ENCODE peak calls at places on chromosomes 3 and 15, in five cellular contexts. G, Z, U, K and Y are unnamed samples.
A peak's percentile ranks its signal among the peaks of the same experiment; 100 is the strongest.

GRCh38 chr3:152244156-152244888 is 24.4 kb upstream of the MBNL1 start:
- DNase-seq in G (no peak), Z (no peak), U (no peak), K (no peak), Y (no peak)

GRCh38 chr15:45376300-45376928 is 1.9 kb downstream of the GATM start:
- DNase-seq in G (no peak), Z (no peak), U (no peak), K (no peak), Y (no peak)

GRCh38 chr3:179745109-179745508 is 92.3 kb downstream of the USP13 start:
- DNase-seq in G (no peak), Z (no peak), U (no peak), K (no peak), Y (no peak)

GRCh38 chr15:23846218-23846617 is 159.1 kb upstream of the NDN start:
- DNase-seq in G (no peak), Z (no peak), U (no peak), K (no peak), Y (no peak)

GRCh38 chr3:175818811-175819464 is 959.8 kb downstream of the NAALADL2 start:
- DNase-seq in G (no peak), Z (no peak), U (no peak), K (no peak), Y (no peak)

GRCh38 chr3:143183668-143183970 is 64.0 kb downstream of the CHST2 start:
- DNase-seq in G (no peak), Z (no peak), U (no peak), K (no peak), Y (no peak)

GRCh38 chr3:124565013-124565412 is 165.2 kb upstream of the UMPS start:
- DNase-seq in G (peak; percentile 55), Z (peak; percentile 71), U (peak; percentile 10), K (peak; percentile 32), Y (peak; percentile 50)

GRCh38 chr3:30578986-30579579 is 27.3 kb upstream of the TGFBR2 start:
- DNase-seq in G (no peak), Z (no peak), U (no peak), K (no peak), Y (no peak)

GRCh38 chr3:57600195-57600594 is 3.1 kb upstream of the ARF4 start:
- DNase-seq in G (no peak), Z (no peak), U (no peak), K (no peak), Y (no peak)

GRCh38 chr3:52237659-52238172 is 1.2 kb downstream of the TWF2 start:
- DNase-seq in G (no peak), Z (peak; percentile 79), U (no peak), K (no peak), Y (peak; percentile 93)

GRCh38 chr15:89836255-89837133 is 21.8 kb upstream of the ANPEP start:
- DNase-seq in G (no peak), Z (no peak), U (no peak), K (no peak), Y (no peak)

GRCh38 chr3:58355174-58355573 is 22.5 kb downstream of the PXK start:
- DNase-seq in G (no peak), Z (no peak), U (no peak), K (no peak), Y (no peak)